ENCODE peak calls at places on chromosomes 13 and 19, in four cellular contexts. Z, Y, G and M are unnamed samples.

GRCh38 chr19:35571406-35571965 is 8.0 kb upstream of the ATP4A start:
- DNase-seq in Z (no peak), Y (no peak), G (no peak), M (no peak)

GRCh38 chr13:27979001-27979643 is 9.4 kb downstream of the URAD start:
- DNase-seq in Z (no peak), Y (no peak), G (no peak), M (no peak)

GRCh38 chr19:1862424-1863307 is 713 bp downstream of the KLF16 start:
- DNase-seq in Z (peak; percentile 58), Y (peak; percentile 39), G (no peak), M (peak; percentile 33)

GRCh38 chr19:15243236-15243957 is 11.1 kb upstream of the EPHX3 start:
- DNase-seq in Z (no peak), Y (no peak), G (no peak), M (no peak)

GRCh38 chr19:7894612-7895309 is 6.5 kb downstream of the LRRC8E start:
- DNase-seq in Z (no peak), Y (no peak), G (no peak), M (no peak)

GRCh38 chr19:46546194-46546896 is 50.7 kb upstream of the PNMA8B start:
- DNase-seq in Z (no peak), Y (no peak), G (no peak), M (peak; percentile 7)

GRCh38 chr19:15107056-15108010 is at the start of gene SYDE1:
- DNase-seq in Z (no peak), Y (no peak), G (no peak), M (no peak)

GRCh38 chr19:40740747-40741146 is 9.5 kb downstream of the ACTMAP start:
- DNase-seq in Z (no peak), Y (no peak), G (no peak), M (no peak)

GRCh38 chr19:54147676-54148075 is 10.1 kb downstream of the CNOT3 start:
- DNase-seq in Z (no peak), Y (no peak), G (no peak), M (no peak)

GRCh38 chr13:30429235-30429634 is 6.9 kb downstream of the UBE2L5 start:
- DNase-seq in Z (no peak), Y (no peak), G (no peak), M (no peak)

GRCh38 chr19:50453243-50453642 is 20.6 kb downstream of the MYBPC2 start:
- DNase-seq in Z (no peak), Y (no peak), G (no peak), M (no peak)

GRCh38 chr13:110938662-110939421 is 24.0 kb upstream of the ANKRD10 start:
- DNase-seq in Z (no peak), Y (no peak), G (no peak), M (no peak)

GRCh38 chr19:5603626-5604025 is 18.9 kb downstream of the SAFB2 start:
- DNase-seq in Z (no peak), Y (no peak), G (peak; percentile 10), M (no peak)

GRCh38 chr13:63190219-63190618 is 1774.6 kb upstream of the PCDH20 start:
- DNase-seq in Z (no peak), Y (no peak), G (no peak), M (no peak)

GRCh38 chr19:4554717-4555116 is 4.8 kb downstream of the SEMA6B start:
- DNase-seq in Z (no peak), Y (no peak), G (no peak), M (no peak)

GRCh38 chr13:27620377-27621115 is at the start of gene LNX2:
- DNase-seq in Z (peak; percentile 98), Y (peak; percentile 94), G (peak; percentile 91), M (peak; percentile 98)

GRCh38 chr19:28330831-28331230 is 882.1 kb downstream of the UQCRFS1 start:
- DNase-seq in Z (no peak), Y (no peak), G (no peak), M (no peak)

GRCh38 chr19:19510432-19510831 is 4.9 kb downstream of the TSSK6 start:
- DNase-seq in Z (no peak), Y (no peak), G (no peak), M (no peak)

GRCh38 chr19:28358604-28359003 is 854.3 kb downstream of the UQCRFS1 start:
- DNase-seq in Z (no peak), Y (no peak), G (no peak), M (no peak)

GRCh38 chr19:10820173-10820572 is 15.8 kb downstream of the TMED1 start:
- DNase-seq in Z (no peak), Y (no peak), G (no peak), M (no peak)

GRCh38 chr13:26475176-26476110 is 82.0 kb upstream of the WASF3 start:
- DNase-seq in Z (no peak), Y (no peak), G (no peak), M (no peak)

GRCh38 chr13:66513728-66514127 is 716.4 kb downstream of the PCDH9 start:
- DNase-seq in Z (no peak), Y (no peak), G (no peak), M (no peak)

GRCh38 chr13:35814573-35814972 is 316.6 kb downstream of the DCLK1 start:
- DNase-seq in Z (no peak), Y (no peak), G (peak; percentile 35), M (no peak)

GRCh38 chr13:91904005-91904404 is 505.6 kb downstream of the GPC5 start:
- DNase-seq in Z (no peak), Y (no peak), G (no peak), M (no peak)

GRCh38 chr19:11279505-11280236 is 16.3 kb upstream of the TSPAN16 start:
- DNase-seq in Z (no peak), Y (no peak), G (no peak), M (no peak)

GRCh38 chr19:39284032-39284431 is 12.2 kb upstream of the IFNL1 start:
- DNase-seq in Z (no peak), Y (no peak), G (no peak), M (no peak)

GRCh38 chr13:35796627-35797026 is 320.1 kb upstream of the MAB21L1 start:
- DNase-seq in Z (no peak), Y (no peak), G (no peak), M (no peak)

GRCh38 chr13:50123862-50124535 is 108.8 kb downstream of the KCNRG start:
- DNase-seq in Z (peak; percentile 82), Y (no peak), G (peak; percentile 34), M (peak; percentile 94)

GRCh38 chr13:106113796-106114195 is 421.7 kb downstream of the EFNB2 start:
- DNase-seq in Z (no peak), Y (no peak), G (no peak), M (no peak)

GRCh38 chr13:113005076-113005865 is 36.3 kb downstream of the MCF2L start:
- DNase-seq in Z (peak; percentile 24), Y (no peak), G (no peak), M (no peak)

GRCh38 chr19:13006431-13007281 is 11.4 kb downstream of the NFIX start:
- DNase-seq in Z (no peak), Y (no peak), G (no peak), M (peak; percentile 45)

GRCh38 chr19:33819875-33820781 is 23.5 kb downstream of the KCTD15 start:
- DNase-seq in Z (peak; percentile 36), Y (peak; percentile 35), G (no peak), M (peak; percentile 21)